ENCODE peak calls at places on chromosomes 3 and 15, in four cellular contexts. V, I, G and A are unnamed samples.

GRCh38 chr3:17478673-17479072 is 263.8 kb downstream of the TBC1D5 start:
- DNase-seq in G (no peak), V (peak; percentile 27), I (peak; percentile 9), A (no peak)

GRCh38 chr3:99878005-99878404 is 60.3 kb downstream of the CMSS1 start:
- DNase-seq in I (peak; percentile 67), G (no peak), V (no peak), A (peak; percentile 40)

GRCh38 chr3:124821356-124821755 is 65.8 kb downstream of the ITGB5 start:
- DNase-seq in V (no peak), I (no peak), G (no peak), A (no peak)

GRCh38 chr3:16512435-16513140 is 911 bp downstream of the RFTN1 start:
- DNase-seq in G (no peak), V (no peak), I (no peak), A (peak; percentile 69)

GRCh38 chr3:53102601-53103147 is 27.6 kb downstream of the RFT1 start:
- DNase-seq in V (no peak), G (peak; percentile 27), I (no peak), A (peak; percentile 80)

GRCh38 chr3:59108091-59108815 is 58.4 kb upstream of the CFAP20DC start:
- DNase-seq in I (no peak), V (no peak), G (no peak), A (no peak)

GRCh38 chr15:35289029-35289617 is 204.0 kb upstream of the NANOGP8 start:
- DNase-seq in I (peak; percentile 44), G (no peak), V (peak; percentile 42), A (peak; percentile 51)

GRCh38 chr3:183085634-183086390 is 13.5 kb downstream of the MCCC1 start:
- DNase-seq in I (no peak), G (no peak), V (no peak), A (peak; percentile 57)

GRCh38 chr15:65101418-65101890 is 13.5 kb downstream of the UBAP1L start:
- DNase-seq in V (peak; percentile 68), G (no peak), I (peak; percentile 50), A (peak; percentile 68)

GRCh38 chr15:82999905-83000671 is 11.4 kb downstream of the C15orf40 start:
- DNase-seq in I (peak; percentile 28), V (peak; percentile 54), G (peak; percentile 43), A (peak; percentile 78)

GRCh38 chr15:35624881-35625280 is 78.9 kb upstream of the DPH6 start:
- DNase-seq in V (no peak), G (no peak), I (no peak), A (peak; percentile 33)

GRCh38 chr3:180990494-180990893 is 958 bp upstream of the DNAJC19 start:
- DNase-seq in I (no peak), V (no peak), G (no peak), A (peak; percentile 22)

GRCh38 chr3:37245003-37245402 is 70.6 kb upstream of the LRRFIP2 start:
- DNase-seq in V (no peak), G (no peak), I (no peak), A (no peak)
- H3K4me3 ChIP-seq in V (peak overlapping the region; percentile 86), G (peak overlapping the region; percentile 91), I (peak overlapping the region; percentile 79), A (peak overlapping the region; percentile 98)

GRCh38 chr15:69753867-69754266 is 301.2 kb downstream of the RPLP1 start:
- DNase-seq in I (no peak), V (no peak), G (no peak), A (no peak)
- TF ChIP-seq MYC in I (no peak), V (no peak), G (no peak), A (no peak)

GRCh38 chr3:13767896-13768295 is 112.0 kb downstream of the WNT7A start:
- DNase-seq in V (no peak), G (no peak), I (no peak), A (peak; percentile 56)
- TF ChIP-seq MAX in V (no peak), G (no peak), I (no peak), A (no peak)

DNA sequence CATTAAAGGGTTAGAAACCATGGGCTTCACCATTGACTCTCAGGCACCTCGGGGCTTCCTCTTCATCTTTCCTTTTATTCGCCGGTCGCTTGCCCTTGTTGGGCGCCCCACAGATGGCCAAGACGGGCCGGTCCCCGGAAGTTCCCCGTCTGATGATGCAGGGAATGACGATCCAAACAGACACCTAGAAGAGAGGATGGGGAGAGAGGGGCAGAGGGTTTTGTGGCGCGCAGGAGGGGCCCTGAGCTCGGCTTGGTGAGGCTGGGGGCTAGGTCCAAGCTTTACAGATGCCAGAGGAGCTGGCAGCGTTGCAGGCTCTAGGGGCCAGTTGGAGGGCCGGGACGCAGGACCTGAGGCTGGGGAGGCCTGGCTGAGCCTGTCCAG is 532 bp upstream of the ESYT3 start:
- DNase-seq in I (no peak), G (no peak), V (no peak), A (no peak)
- H3K4me3 ChIP-seq in I (no peak overlapping the region), G (no peak overlapping the region), V (peak overlapping the region; percentile 56), A (no peak overlapping the region)

GRCh38 chr15:26873846-26874245 is 7.0 kb downstream of the GABRA5 start:
- DNase-seq in G (no peak), I (no peak), V (no peak), A (no peak)
- TF ChIP-seq MYC in G (no peak), I (no peak), V (no peak), A (no peak)

DNA sequence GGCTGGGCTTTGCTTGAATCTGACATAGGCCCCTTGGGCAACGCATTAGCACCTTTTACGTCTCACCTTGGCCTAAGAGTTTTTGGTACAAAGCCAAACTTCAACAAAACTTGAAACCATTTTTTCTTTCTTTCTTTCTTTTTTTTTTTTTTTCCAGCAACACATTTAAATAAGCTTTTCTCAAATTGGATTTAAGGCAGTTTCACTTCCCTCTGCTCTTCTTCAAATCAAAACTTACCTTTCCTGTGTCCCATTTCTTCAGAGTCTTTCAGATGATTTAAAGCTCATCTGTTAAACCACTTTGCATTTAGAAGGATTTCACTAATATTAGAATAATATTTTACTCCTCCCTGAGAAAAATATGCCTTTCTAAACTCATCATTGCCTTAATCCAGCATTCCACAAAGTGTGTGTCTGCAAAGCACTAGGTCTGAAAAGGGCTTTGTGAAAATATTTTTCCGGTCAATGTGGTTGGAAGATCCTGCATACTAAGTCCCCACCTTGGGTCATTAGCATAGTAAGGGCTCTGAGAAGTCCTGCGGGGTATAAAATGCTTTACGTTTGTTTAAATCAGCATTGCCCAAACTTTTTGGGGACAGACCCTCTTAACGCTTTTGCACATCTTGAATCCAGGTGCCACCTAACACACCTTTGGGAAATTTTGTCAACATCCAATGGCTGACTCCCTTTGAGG is 217.0 kb downstream of the TLE3 start:
- DNase-seq in V (no peak), I (no peak), G (peak; percentile 11), A (no peak)
- TF ChIP-seq MAX in V (no peak), I (no peak), G (no peak), A (no peak)

GRCh38 chr3:190225186-190225692 is 97.0 kb downstream of the CLDN1 start:
- DNase-seq in I (peak; percentile 29), V (no peak), G (no peak), A (peak; percentile 38)
- H3K4me3 ChIP-seq in I (no peak overlapping the region), V (no peak overlapping the region), G (no peak overlapping the region), A (no peak overlapping the region)

GRCh38 chr15:78368671-78369070 is 28.5 kb downstream of the CRABP1 start:
- DNase-seq in I (no peak), G (no peak), V (no peak), A (peak; percentile 40)
- TF ChIP-seq MYC in I (no peak), G (no peak), V (no peak), A (no peak)

GRCh38 chr3:32816439-32817194 is 1.2 kb upstream of the TRIM71 start:
- DNase-seq in V (no peak), G (no peak), I (peak; percentile 95), A (peak; percentile 82)
- TF ChIP-seq MAX in V (no peak), G (no peak), I (no peak), A (peak; percentile 24)